ENCODE peak calls at places on chromosomes 7 and 10, in seven cellular contexts. One of them, this sample, is unnamed.

GRCh38 chr10:13587367-13587766 is 602 bp downstream of the PRPF18 start:
- DNase-seq in type B pancreatic cell: no peak
- DNase-seq in RWPE1: peak; percentile 22
- DNase-seq in psoas muscle: no peak
- DNase-seq in GM20000: no peak
- DNase-seq in Peyer's patch: no peak
- DNase-seq in lower leg skin: no peak
- DNase-seq in this sample: peak; percentile 33

GRCh38 chr10:73998623-73999622 is 1.0 kb downstream of the VCL start:
- DNase-seq in type B pancreatic cell: peak; percentile 72
- DNase-seq in RWPE1: peak; percentile 79
- DNase-seq in psoas muscle: peak; percentile 76
- DNase-seq in GM20000: peak; percentile 23
- DNase-seq in Peyer's patch: no peak
- DNase-seq in lower leg skin: peak; percentile 74
- DNase-seq in this sample: peak; percentile 96

GRCh38 chr7:148398844-148399365 is 191.7 kb upstream of the C7orf33 start:
- DNase-seq in type B pancreatic cell: no peak
- DNase-seq in RWPE1: peak; percentile 8
- DNase-seq in psoas muscle: no peak
- DNase-seq in GM20000: no peak
- DNase-seq in Peyer's patch: no peak
- DNase-seq in lower leg skin: no peak
- DNase-seq in this sample: no peak

GRCh38 chr10:91875779-91876178 is 33.5 kb downstream of the FGFBP3 start:
- DNase-seq in type B pancreatic cell: no peak
- DNase-seq in RWPE1: no peak
- DNase-seq in psoas muscle: no peak
- DNase-seq in GM20000: no peak
- DNase-seq in Peyer's patch: no peak
- DNase-seq in lower leg skin: no peak
- DNase-seq in this sample: no peak

GRCh38 chr10:12807096-12807755 is 194.3 kb downstream of the CCDC3 start:
- DNase-seq in type B pancreatic cell: no peak
- DNase-seq in RWPE1: no peak
- DNase-seq in psoas muscle: no peak
- DNase-seq in GM20000: no peak
- DNase-seq in Peyer's patch: no peak
- DNase-seq in lower leg skin: no peak
- DNase-seq in this sample: no peak

GRCh38 chr7:77415822-77416620 is at the start of gene GSAP:
- DNase-seq in type B pancreatic cell: no peak
- DNase-seq in RWPE1: peak; percentile 68
- DNase-seq in psoas muscle: peak; percentile 76
- DNase-seq in GM20000: peak; percentile 91
- DNase-seq in Peyer's patch: peak; percentile 77
- DNase-seq in lower leg skin: peak; percentile 21
- DNase-seq in this sample: peak; percentile 82

GRCh38 chr10:86661161-86662025 is 6.9 kb upstream of the LDB3 start:
- DNase-seq in type B pancreatic cell: no peak
- DNase-seq in RWPE1: peak; percentile 41
- DNase-seq in psoas muscle: peak; percentile 96
- DNase-seq in GM20000: no peak
- DNase-seq in Peyer's patch: no peak
- DNase-seq in lower leg skin: peak; percentile 46
- DNase-seq in this sample: no peak

GRCh38 chr10:127195041-127195506 is 1.3 kb downstream of the INSYN2A start:
- DNase-seq in type B pancreatic cell: no peak
- DNase-seq in RWPE1: peak; percentile 22
- DNase-seq in psoas muscle: no peak
- DNase-seq in GM20000: peak; percentile 25
- DNase-seq in Peyer's patch: no peak
- DNase-seq in lower leg skin: no peak
- DNase-seq in this sample: no peak

GRCh38 chr10:124746992-124747391 is 2.8 kb upstream of the FAM53B start:
- DNase-seq in type B pancreatic cell: no peak
- DNase-seq in RWPE1: peak; percentile 48
- DNase-seq in psoas muscle: no peak
- DNase-seq in GM20000: no peak
- DNase-seq in Peyer's patch: no peak
- DNase-seq in lower leg skin: no peak
- DNase-seq in this sample: no peak

GRCh38 chr7:101803203-101804086 is 14.0 kb upstream of the CUX1 start:
- DNase-seq in type B pancreatic cell: no peak
- DNase-seq in RWPE1: no peak
- DNase-seq in psoas muscle: no peak
- DNase-seq in GM20000: no peak
- DNase-seq in Peyer's patch: no peak
- DNase-seq in lower leg skin: no peak
- DNase-seq in this sample: no peak

GRCh38 chr10:79071535-79071923 is 2.8 kb downstream of the ZMIZ1 start:
- DNase-seq in type B pancreatic cell: no peak
- DNase-seq in RWPE1: no peak
- DNase-seq in psoas muscle: no peak
- DNase-seq in GM20000: no peak
- DNase-seq in Peyer's patch: no peak
- DNase-seq in lower leg skin: no peak
- DNase-seq in this sample: no peak

GRCh38 chr10:79074732-79075131 is 6.0 kb downstream of the ZMIZ1 start:
- DNase-seq in type B pancreatic cell: no peak
- DNase-seq in RWPE1: no peak
- DNase-seq in psoas muscle: no peak
- DNase-seq in GM20000: no peak
- DNase-seq in Peyer's patch: no peak
- DNase-seq in lower leg skin: no peak
- DNase-seq in this sample: peak; percentile 84

GRCh38 chr10:79072041-79072441 is 3.3 kb downstream of the ZMIZ1 start:
- DNase-seq in type B pancreatic cell: no peak
- DNase-seq in RWPE1: no peak
- DNase-seq in psoas muscle: no peak
- DNase-seq in GM20000: no peak
- DNase-seq in Peyer's patch: no peak
- DNase-seq in lower leg skin: no peak
- DNase-seq in this sample: no peak

GRCh38 chr10:79073784-79074432 is 5.1 kb downstream of the ZMIZ1 start:
- DNase-seq in type B pancreatic cell: no peak
- DNase-seq in RWPE1: no peak
- DNase-seq in psoas muscle: peak; percentile 73
- DNase-seq in GM20000: no peak
- DNase-seq in Peyer's patch: peak; percentile 35
- DNase-seq in lower leg skin: no peak
- DNase-seq in this sample: peak; percentile 80

GRCh38 chr10:79072994-79073654 is 4.4 kb downstream of the ZMIZ1 start:
- DNase-seq in type B pancreatic cell: no peak
- DNase-seq in RWPE1: no peak
- DNase-seq in psoas muscle: no peak
- DNase-seq in GM20000: no peak
- DNase-seq in Peyer's patch: no peak
- DNase-seq in lower leg skin: no peak
- DNase-seq in this sample: no peak
- TF ChIP-seq CTCF in type B pancreatic cell: no peak
- TF ChIP-seq CTCF in RWPE1: no peak
- TF ChIP-seq CTCF in psoas muscle: no peak
- TF ChIP-seq CTCF in GM20000: no peak
- TF ChIP-seq CTCF in Peyer's patch: no peak
- TF ChIP-seq CTCF in lower leg skin: no peak
- TF ChIP-seq CTCF in this sample: no peak

GRCh38 chr10:117165557-117166419 is 27.7 kb upstream of the VAX1 start:
- DNase-seq in type B pancreatic cell: peak; percentile 79
- DNase-seq in RWPE1: peak; percentile 87
- DNase-seq in psoas muscle: peak; percentile 57
- DNase-seq in GM20000: peak; percentile 44
- DNase-seq in Peyer's patch: no peak
- DNase-seq in lower leg skin: no peak
- DNase-seq in this sample: peak; percentile 21
- TF ChIP-seq CTCF in type B pancreatic cell: peak; percentile 78
- TF ChIP-seq CTCF in RWPE1: peak; percentile 24
- TF ChIP-seq CTCF in psoas muscle: peak; percentile 35
- TF ChIP-seq CTCF in GM20000: no peak
- TF ChIP-seq CTCF in Peyer's patch: no peak
- TF ChIP-seq CTCF in lower leg skin: no peak
- TF ChIP-seq CTCF in this sample: peak; percentile 30

GRCh38 chr10:52729259-52730104 is 43.1 kb downstream of the MBL2 start:
- DNase-seq in type B pancreatic cell: no peak
- DNase-seq in RWPE1: peak; percentile 52
- DNase-seq in psoas muscle: no peak
- DNase-seq in GM20000: peak; percentile 36
- DNase-seq in Peyer's patch: no peak
- DNase-seq in lower leg skin: no peak
- DNase-seq in this sample: no peak
- TF ChIP-seq CTCF in type B pancreatic cell: peak; percentile 79
- TF ChIP-seq CTCF in RWPE1: peak; percentile 52
- TF ChIP-seq CTCF in psoas muscle: peak; percentile 39
- TF ChIP-seq CTCF in GM20000: no peak
- TF ChIP-seq CTCF in Peyer's patch: no peak
- TF ChIP-seq CTCF in lower leg skin: no peak
- TF ChIP-seq CTCF in this sample: no peak

GRCh38 chr7:74584160-74584954 is 73.2 kb upstream of the GTF2I start:
- DNase-seq in type B pancreatic cell: no peak
- DNase-seq in RWPE1: no peak
- DNase-seq in psoas muscle: no peak
- DNase-seq in GM20000: no peak
- DNase-seq in Peyer's patch: no peak
- DNase-seq in lower leg skin: no peak
- DNase-seq in this sample: no peak
- TF ChIP-seq CTCF in type B pancreatic cell: no peak
- TF ChIP-seq CTCF in RWPE1: no peak
- TF ChIP-seq CTCF in psoas muscle: no peak
- TF ChIP-seq CTCF in GM20000: no peak
- TF ChIP-seq CTCF in Peyer's patch: no peak
- TF ChIP-seq CTCF in lower leg skin: no peak
- TF ChIP-seq CTCF in this sample: no peak

DNA sequence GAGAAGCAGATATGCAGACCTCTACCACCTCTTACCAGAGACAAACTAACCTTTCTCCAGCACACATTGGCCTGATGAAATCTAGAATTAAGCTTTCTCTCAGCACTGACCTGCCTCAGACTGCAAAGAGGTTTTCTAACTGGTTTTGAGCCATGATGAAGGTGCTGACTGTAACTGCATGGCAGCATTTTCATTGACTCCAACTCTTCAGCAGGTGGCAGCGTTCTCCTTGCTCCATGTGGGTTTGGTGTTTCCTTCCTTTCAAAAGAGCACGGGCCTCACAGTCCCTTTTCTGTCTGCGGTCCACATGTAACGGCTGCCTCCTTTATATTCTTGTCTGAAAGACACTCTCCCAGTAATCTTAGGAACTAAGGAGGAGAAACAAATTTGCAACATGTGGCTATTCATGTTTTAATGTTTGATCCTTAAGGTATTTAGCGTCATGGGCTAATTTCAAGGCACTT is 12.6 kb downstream of the KLLN start:
- DNase-seq in type B pancreatic cell: no peak
- DNase-seq in RWPE1: peak; percentile 46
- DNase-seq in psoas muscle: peak; percentile 65
- DNase-seq in GM20000: peak; percentile 36
- DNase-seq in Peyer's patch: peak; percentile 49
- DNase-seq in lower leg skin: peak; percentile 38
- DNase-seq in this sample: peak; percentile 71
- TF ChIP-seq CTCF in type B pancreatic cell: peak; percentile 70
- TF ChIP-seq CTCF in RWPE1: peak; percentile 54
- TF ChIP-seq CTCF in psoas muscle: peak; percentile 75
- TF ChIP-seq CTCF in GM20000: peak; percentile 34
- TF ChIP-seq CTCF in Peyer's patch: peak; percentile 28
- TF ChIP-seq CTCF in lower leg skin: no peak
- TF ChIP-seq CTCF in this sample: peak; percentile 75

GRCh38 chr7:128879461-128879938 is 16.8 kb downstream of the ATP6V1F start:
- DNase-seq in type B pancreatic cell: no peak
- DNase-seq in RWPE1: no peak
- DNase-seq in psoas muscle: peak; percentile 67
- DNase-seq in GM20000: no peak
- DNase-seq in Peyer's patch: no peak
- DNase-seq in lower leg skin: no peak
- DNase-seq in this sample: no peak

GRCh38 chr7:128881458-128882125 is 18.9 kb downstream of the ATP6V1F start:
- DNase-seq in type B pancreatic cell: no peak
- DNase-seq in RWPE1: no peak
- DNase-seq in psoas muscle: no peak
- DNase-seq in GM20000: no peak
- DNase-seq in Peyer's patch: no peak
- DNase-seq in lower leg skin: no peak
- DNase-seq in this sample: no peak

GRCh38 chr7:128880791-128881457 is 18.3 kb downstream of the ATP6V1F start:
- DNase-seq in type B pancreatic cell: no peak
- DNase-seq in RWPE1: no peak
- DNase-seq in psoas muscle: peak; percentile 51
- DNase-seq in GM20000: no peak
- DNase-seq in Peyer's patch: no peak
- DNase-seq in lower leg skin: no peak
- DNase-seq in this sample: no peak

GRCh38 chr7:128878226-128879105 is 15.8 kb downstream of the ATP6V1F start:
- DNase-seq in type B pancreatic cell: no peak
- DNase-seq in RWPE1: no peak
- DNase-seq in psoas muscle: peak; percentile 45
- DNase-seq in GM20000: no peak
- DNase-seq in Peyer's patch: no peak
- DNase-seq in lower leg skin: no peak
- DNase-seq in this sample: no peak

GRCh38 chr7:128879939-128880746 is 17.5 kb downstream of the ATP6V1F start:
- DNase-seq in type B pancreatic cell: no peak
- DNase-seq in RWPE1: peak; percentile 55
- DNase-seq in psoas muscle: peak; percentile 86
- DNase-seq in GM20000: peak; percentile 72
- DNase-seq in Peyer's patch: no peak
- DNase-seq in lower leg skin: no peak
- DNase-seq in this sample: peak; percentile 75
- TF ChIP-seq CTCF in type B pancreatic cell: peak; percentile 86
- TF ChIP-seq CTCF in RWPE1: peak; percentile 83
- TF ChIP-seq CTCF in psoas muscle: peak; percentile 86
- TF ChIP-seq CTCF in GM20000: peak; percentile 49
- TF ChIP-seq CTCF in Peyer's patch: no peak
- TF ChIP-seq CTCF in lower leg skin: no peak
- TF ChIP-seq CTCF in this sample: peak; percentile 73